ENCODE peak calls at places on chromosomes 13 and 19, in seven cellular contexts. E is HAP-1, H is OCI-LY7, O is heart right ventricle, Q is adipocyte, L is AG10803, C is mucosa of descending colon. W is an unnamed sample.

GRCh38 chr13:80379245-80379644 is 38.3 kb upstream of the SPRY2 start:
- DNase-seq in O (no peak), L (peak), C (no peak), Q (peak), E (no peak), H (no peak), W (no peak)

GRCh38 chr19:42926781-42927180 is 9.1 kb upstream of the PSG6 start:
- DNase-seq in E (no peak), O (no peak), C (no peak), H (no peak), Q (no peak), L (no peak), W (no peak)

GRCh38 chr13:29918845-29919244 is 68.4 kb upstream of the UBL3 start:
- DNase-seq in O (no peak), H (no peak), L (peak), E (no peak), C (no peak), Q (peak), W (no peak)

GRCh38 chr19:10226376-10227214 is 4.5 kb downstream of the S1PR2 start:
- DNase-seq in H (no peak), Q (peak), E (no peak), C (peak), O (peak), L (peak), W (no peak)

GRCh38 chr19:11246941-11247340 is 7.5 kb downstream of the ANGPTL8 start:
- DNase-seq in H (no peak), E (no peak), O (no peak), Q (no peak), C (no peak), L (no peak), W (no peak)

GRCh38 chr13:64525687-64526086 is 2704.4 kb downstream of the PCDH9 start:
- DNase-seq in H (no peak), E (no peak), L (no peak), O (no peak), C (no peak), Q (no peak), W (no peak)

GRCh38 chr13:76968041-76968440 is 19.7 kb downstream of the ACOD1 start:
- DNase-seq in L (no peak), O (no peak), Q (no peak), C (no peak), H (no peak), E (no peak), W (no peak)

GRCh38 chr13:25768726-25769270 is 283.0 kb downstream of the SHISA2 start:
- DNase-seq in Q (no peak), O (no peak), H (no peak), C (no peak), E (no peak), L (no peak), W (no peak)

GRCh38 chr13:20401958-20402856 is 123.5 kb downstream of the CRYL1 start:
- DNase-seq in O (no peak), C (no peak), L (peak), H (no peak), Q (no peak), E (no peak), W (no peak)

GRCh38 chr19:39194832-39195542 is 1.8 kb upstream of the NCCRP1 start:
- DNase-seq in Q (no peak), L (no peak), E (no peak), C (no peak), H (no peak), O (no peak), W (no peak)

GRCh38 chr19:16041571-16042386 is 34.5 kb upstream of the TPM4 start:
- DNase-seq in Q (peak), C (peak), L (peak), E (peak), O (peak), H (peak), W (peak)

GRCh38 chr19:45179063-45179847 is 671 bp downstream of the BLOC1S3 start:
- DNase-seq in L (peak), Q (peak), C (no peak), E (peak), H (no peak), O (peak), W (peak)

DNA sequence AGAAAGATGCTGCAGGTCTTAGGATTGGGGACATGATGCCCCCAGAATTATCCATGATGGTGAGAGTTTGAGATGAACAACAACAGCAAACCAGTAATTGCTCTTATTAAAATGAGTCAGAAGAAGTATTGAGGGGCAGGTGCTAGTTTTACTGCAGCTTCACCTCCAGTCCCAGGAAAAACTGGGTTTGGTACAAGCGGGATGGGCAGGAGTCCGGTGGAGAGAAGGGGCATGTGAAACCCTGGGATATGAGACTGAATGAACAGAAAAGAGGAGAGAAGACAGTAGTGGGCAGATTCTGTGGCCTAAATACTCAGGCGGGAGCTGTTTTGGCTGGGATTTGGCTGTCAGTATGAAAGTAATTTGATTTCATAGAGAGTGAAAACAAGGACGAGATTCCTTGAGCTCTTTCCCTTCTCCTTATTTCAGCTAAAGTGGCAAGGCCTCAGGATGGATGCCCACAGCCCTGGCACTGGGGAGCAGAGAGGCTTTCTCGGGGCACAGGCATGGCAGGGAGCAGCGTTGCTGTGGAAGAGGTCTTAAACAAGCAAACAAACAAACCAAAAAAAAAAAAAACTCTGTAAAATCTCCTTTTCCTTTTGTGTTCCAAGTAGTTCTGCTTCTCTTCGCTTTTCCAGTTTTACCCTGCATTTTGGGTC is 30.7 kb downstream of the NFIX start:
- DNase-seq in E (no peak), Q (peak), L (no peak), O (no peak), C (no peak), H (no peak), W (no peak)
- H3K4me3 ChIP-seq in E (no peak), Q (peak), L (peak), O (peak), C (no peak), H (no peak), W (peak)

GRCh38 chr19:17469092-17469370 is 1.3 kb upstream of the SLC27A1 start:
- DNase-seq in O (no peak), L (no peak), Q (no peak), C (no peak), E (no peak), H (no peak), W (no peak)

GRCh38 chr19:17471410-17472125 is 1.2 kb downstream of the SLC27A1 start:
- DNase-seq in E (no peak), H (no peak), O (no peak), C (no peak), Q (no peak), L (no peak), W (no peak)

GRCh38 chr19:17468302-17469091 is 1.8 kb upstream of the SLC27A1 start:
- DNase-seq in Q (no peak), H (no peak), L (peak), E (no peak), O (peak), C (no peak), W (peak)

GRCh38 chr19:17469371-17470203 is 737 bp upstream of the SLC27A1 start:
- DNase-seq in L (peak), E (peak), H (peak), C (peak), Q (peak), O (peak), W (peak)

DNA sequence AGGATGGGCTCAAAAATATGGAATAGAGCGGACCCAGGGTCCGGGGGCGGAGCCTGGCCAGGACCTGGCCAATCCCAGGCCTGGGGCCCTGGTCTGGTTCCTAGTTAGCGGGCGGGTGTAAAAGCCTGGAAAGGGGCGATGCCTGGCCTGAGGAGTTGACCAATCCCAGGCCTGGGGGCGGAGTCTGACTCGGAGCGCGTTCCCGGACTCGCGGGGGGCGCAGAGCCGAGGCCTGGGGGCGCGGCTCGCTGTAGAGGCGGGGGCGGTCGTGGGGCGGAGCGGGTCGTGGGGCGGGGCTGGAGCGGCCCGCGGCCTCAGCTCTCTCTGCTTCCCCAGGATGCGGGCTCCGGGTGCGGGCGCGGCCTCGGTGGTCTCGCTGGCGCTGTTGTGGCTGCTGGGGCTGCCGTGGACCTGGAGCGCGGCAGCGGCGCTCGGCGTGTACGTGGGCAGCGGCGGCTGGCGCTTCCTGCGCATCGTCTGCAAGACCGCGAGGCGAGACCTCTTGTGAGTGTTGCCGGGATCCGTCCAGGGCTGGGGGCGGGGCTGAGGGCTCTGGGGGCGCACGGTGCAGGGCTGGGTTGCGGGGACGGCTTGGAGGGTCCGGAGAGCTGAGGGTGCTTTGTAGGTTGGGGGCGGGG is at the start of gene SLC27A1:
- DNase-seq in H (peak), Q (peak), C (peak), E (peak), L (peak), O (peak), W (peak)
- H3K4me3 ChIP-seq in H (peak), Q (peak), C (peak), E (peak), L (peak), O (peak), W (peak)

GRCh38 chr19:1239796-1240737 is 1.5 kb upstream of the ATP5F1D start:
- DNase-seq in Q (peak), O (peak), H (peak), L (peak), C (peak), E (peak), W (peak)
- H3K4me3 ChIP-seq in Q (peak), O (peak), H (peak), L (peak), C (no peak), E (peak), W (peak)

GRCh38 chr19:58561373-58562125 is 3.1 kb upstream of the UBE2M start:
- DNase-seq in H (no peak), Q (no peak), O (no peak), L (no peak), E (no peak), C (no peak), W (no peak)

GRCh38 chr19:58560921-58561320 is 2.5 kb upstream of the UBE2M start:
- DNase-seq in Q (no peak), E (no peak), H (no peak), O (no peak), L (no peak), C (no peak), W (peak)

GRCh38 chr19:58563823-58564222 is 5.4 kb upstream of the UBE2M start:
- DNase-seq in O (no peak), E (no peak), C (no peak), L (no peak), Q (no peak), H (no peak), W (no peak)

GRCh38 chr19:58562126-58563033 is 4.0 kb upstream of the UBE2M start:
- DNase-seq in O (no peak), H (no peak), C (peak), Q (peak), L (peak), E (no peak), W (peak)

GRCh38 chr19:58563034-58563573 is 4.7 kb upstream of the UBE2M start:
- DNase-seq in O (no peak), L (no peak), E (no peak), C (no peak), H (peak), Q (peak), W (no peak)
- H3K4me3 ChIP-seq in O (peak), L (peak), E (no peak), C (no peak), H (no peak), Q (peak), W (peak)

GRCh38 chr19:12639901-12640613 is 26.5 kb downstream of the MAN2B1 start:
- DNase-seq in E (peak), C (peak), O (peak), Q (peak), L (peak), H (peak), W (peak)
- H3K4me3 ChIP-seq in E (no peak), C (no peak), O (peak), Q (peak), L (peak), H (no peak), W (peak)

GRCh38 chr19:46426035-46426505 is 2.7 kb downstream of the PNMA8C start:
- DNase-seq in H (no peak), L (no peak), E (no peak), C (peak), Q (no peak), O (no peak), W (no peak)
- H3K4me3 ChIP-seq in H (peak), L (peak), E (peak), C (no peak), Q (peak), O (peak), W (peak)

GRCh38 chr19:50417138-50417849 is 1.4 kb upstream of the SPIB start:
- DNase-seq in H (peak), O (no peak), Q (no peak), E (no peak), C (peak), L (no peak), W (no peak)
- H3K4me3 ChIP-seq in H (peak), O (no peak), Q (no peak), E (no peak), C (no peak), L (no peak), W (no peak)

GRCh38 chr13:50893211-50893852 is 16.3 kb upstream of the RNASEH2B start:
- DNase-seq in H (peak), O (no peak), C (no peak), E (no peak), L (peak), Q (peak), W (no peak)
- H3K4me3 ChIP-seq in H (peak), O (no peak), C (no peak), E (no peak), L (no peak), Q (no peak), W (no peak)

GRCh38 chr19:29944415-29945012 is 2.5 kb downstream of the URI1 start:
- DNase-seq in L (no peak), Q (no peak), C (no peak), H (no peak), O (no peak), E (no peak), W (no peak)
- H3K4me3 ChIP-seq in L (peak), Q (peak), C (no peak), H (peak), O (no peak), E (peak), W (no peak)

DNA sequence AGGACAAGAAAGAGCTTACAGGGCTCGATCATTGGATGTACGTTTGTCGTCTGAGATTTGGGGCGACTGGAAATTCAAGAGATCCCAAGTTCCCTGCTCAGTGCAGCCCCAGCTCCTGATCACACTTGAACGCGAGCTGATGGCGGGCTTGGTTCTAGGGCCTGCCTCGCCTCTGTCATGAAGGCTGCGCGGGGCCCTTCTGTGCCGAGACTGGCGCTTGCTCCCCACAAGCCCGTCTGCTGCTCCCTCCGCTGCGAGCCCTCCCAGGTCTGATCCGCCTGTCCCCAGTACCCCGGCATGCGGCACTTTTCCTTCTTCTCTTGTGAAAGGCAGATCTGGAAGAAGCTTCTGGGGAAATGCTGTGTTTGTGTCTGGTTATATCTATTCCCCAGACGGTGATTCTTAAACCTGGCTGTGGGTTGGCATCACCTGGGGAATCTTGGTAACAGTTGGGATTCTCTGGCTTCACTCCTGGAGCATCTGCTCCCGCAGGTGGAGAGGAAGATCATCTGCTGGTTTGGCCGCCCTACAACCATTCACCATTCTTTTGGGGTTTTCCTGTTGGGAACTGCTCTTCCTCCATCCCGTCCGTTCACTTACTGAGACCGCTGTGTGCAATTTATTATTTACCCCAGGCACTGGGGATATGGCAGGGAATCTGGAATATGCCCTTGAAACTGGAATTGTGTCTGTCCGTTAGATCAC is 43.6 kb downstream of the SIPA1L3 start:
- DNase-seq in C (no peak), O (no peak), Q (no peak), E (no peak), H (no peak), L (no peak), W (no peak)
- H3K4me3 ChIP-seq in C (no peak), O (no peak), Q (no peak), E (no peak), H (no peak), L (no peak), W (no peak)